ENCODE peak calls at places on chromosomes 16 and 17, in ten cellular contexts. V is psoas muscle, A is vagina, M is thoracic aorta, G is cardiac muscle cell, I is sigmoid colon, Z is SK-N-SH, N is hepatocyte, L is spleen, H is iPS DF 6.9. C is an unnamed sample.

GRCh38 chr16:11057696-11058345 is 113.5 kb downstream of the CLEC16A start:
- DNase-seq in Z (no peak), I (peak; percentile 50), M (no peak), A (no peak), G (no peak), L (no peak), N (no peak), H (no peak), V (no peak), C (no peak)

GRCh38 chr16:66740533-66740932 is 10.9 kb downstream of the DYNC1LI2 start:
- DNase-seq in Z (no peak), G (no peak), H (no peak), N (peak; percentile 50), L (no peak), M (no peak), V (no peak), I (no peak), A (no peak), C (no peak)

GRCh38 chr16:85625053-85625452 is 11.9 kb downstream of the GSE1 start:
- DNase-seq in H (no peak), L (no peak), M (no peak), G (no peak), Z (peak; percentile 80), V (no peak), I (no peak), N (no peak), A (no peak), C (no peak)

GRCh38 chr16:54957403-54957802 is 26.7 kb downstream of the IRX5 start:
- DNase-seq in A (no peak), M (no peak), L (no peak), G (peak; percentile 29), I (no peak), N (peak; percentile 29), V (no peak), H (no peak), Z (no peak), C (no peak)

GRCh38 chr17:73182616-73183310 is 10.1 kb upstream of the COG1 start:
- DNase-seq in L (no peak), G (no peak), I (no peak), H (no peak), N (no peak), V (no peak), A (no peak), M (no peak), Z (peak; percentile 62), C (no peak)

GRCh38 chr16:55035037-55035436 is 104.4 kb downstream of the IRX5 start:
- DNase-seq in M (no peak), A (peak; percentile 40), I (no peak), Z (peak; percentile 73), N (peak; percentile 61), H (no peak), V (no peak), G (peak; percentile 22), L (peak; percentile 30), C (no peak)

GRCh38 chr17:37844158-37844976 is 79.8 kb upstream of the TBC1D3K start:
- DNase-seq in G (peak; percentile 67), V (peak; percentile 48), M (no peak), N (peak; percentile 78), I (no peak), H (no peak), L (peak; percentile 90), A (no peak), Z (peak; percentile 37), C (no peak)

GRCh38 chr16:75288596-75289120 is 37.2 kb upstream of the BCAR1 start:
- DNase-seq in A (no peak), I (no peak), G (no peak), L (peak; percentile 77), H (no peak), M (no peak), V (no peak), Z (no peak), N (no peak), C (no peak)

GRCh38 chr16:1810536-1810935 is 16.1 kb downstream of the HAGH start:
- DNase-seq in A (no peak), H (no peak), G (no peak), N (no peak), Z (no peak), V (no peak), M (no peak), I (peak; percentile 60), L (no peak), C (no peak)

GRCh38 chr17:68184816-68185436 is 62.9 kb upstream of the AMZ2 start:
- DNase-seq in G (no peak), I (no peak), V (no peak), Z (no peak), A (no peak), M (no peak), L (no peak), H (no peak), N (no peak), C (no peak)

GRCh38 chr17:63331301-63331700 is 114.8 kb downstream of the CYB561 start:
- DNase-seq in M (no peak), I (no peak), H (no peak), N (no peak), A (no peak), L (no peak), Z (no peak), G (no peak), V (no peak), C (no peak)

GRCh38 chr16:19227643-19228042 is 57.9 kb upstream of the CLEC19A start:
- DNase-seq in A (no peak), G (no peak), M (no peak), I (no peak), N (no peak), Z (no peak), V (no peak), H (no peak), L (no peak), C (no peak)

GRCh38 chr16:188674-189073 is 8.4 kb downstream of the HBQ1 start:
- DNase-seq in N (no peak), G (no peak), M (no peak), H (no peak), A (no peak), L (no peak), Z (peak; percentile 50), V (no peak), I (no peak), C (no peak)

GRCh38 chr16:57893217-57893558 is 77.7 kb downstream of the CNGB1 start:
- DNase-seq in I (no peak), H (no peak), Z (no peak), G (no peak), V (no peak), L (no peak), M (no peak), N (no peak), A (no peak), C (no peak)

GRCh38 chr17:65268832-65269231 is 131.7 kb downstream of the RGS9 start:
- DNase-seq in N (no peak), G (no peak), M (no peak), V (no peak), L (no peak), A (no peak), H (no peak), I (no peak), Z (no peak), C (no peak)

GRCh38 chr16:85729907-85730465 is 20.9 kb downstream of the C16orf74 start:
- DNase-seq in L (no peak), M (no peak), H (no peak), G (no peak), V (no peak), A (no peak), N (no peak), Z (no peak), I (no peak), C (no peak)

GRCh38 chr17:19744492-19744891 is 3.6 kb downstream of the ALDH3A1 start:
- DNase-seq in I (no peak), M (no peak), Z (no peak), N (no peak), V (peak; percentile 45), A (no peak), H (no peak), L (no peak), G (no peak), C (no peak)
- H3K4me3 ChIP-seq in I (peak overlapping the region; percentile 63), M (peak overlapping the region; percentile 73), Z (peak overlapping the region; percentile 46), N (peak overlapping the region; percentile 58), V (peak overlapping the region; percentile 68), A (peak overlapping the region; percentile 74), H (peak overlapping the region; percentile 33), L (peak overlapping the region; percentile 37), G (peak overlapping the region; percentile 24), C (peak overlapping the region; percentile 28)

DNA sequence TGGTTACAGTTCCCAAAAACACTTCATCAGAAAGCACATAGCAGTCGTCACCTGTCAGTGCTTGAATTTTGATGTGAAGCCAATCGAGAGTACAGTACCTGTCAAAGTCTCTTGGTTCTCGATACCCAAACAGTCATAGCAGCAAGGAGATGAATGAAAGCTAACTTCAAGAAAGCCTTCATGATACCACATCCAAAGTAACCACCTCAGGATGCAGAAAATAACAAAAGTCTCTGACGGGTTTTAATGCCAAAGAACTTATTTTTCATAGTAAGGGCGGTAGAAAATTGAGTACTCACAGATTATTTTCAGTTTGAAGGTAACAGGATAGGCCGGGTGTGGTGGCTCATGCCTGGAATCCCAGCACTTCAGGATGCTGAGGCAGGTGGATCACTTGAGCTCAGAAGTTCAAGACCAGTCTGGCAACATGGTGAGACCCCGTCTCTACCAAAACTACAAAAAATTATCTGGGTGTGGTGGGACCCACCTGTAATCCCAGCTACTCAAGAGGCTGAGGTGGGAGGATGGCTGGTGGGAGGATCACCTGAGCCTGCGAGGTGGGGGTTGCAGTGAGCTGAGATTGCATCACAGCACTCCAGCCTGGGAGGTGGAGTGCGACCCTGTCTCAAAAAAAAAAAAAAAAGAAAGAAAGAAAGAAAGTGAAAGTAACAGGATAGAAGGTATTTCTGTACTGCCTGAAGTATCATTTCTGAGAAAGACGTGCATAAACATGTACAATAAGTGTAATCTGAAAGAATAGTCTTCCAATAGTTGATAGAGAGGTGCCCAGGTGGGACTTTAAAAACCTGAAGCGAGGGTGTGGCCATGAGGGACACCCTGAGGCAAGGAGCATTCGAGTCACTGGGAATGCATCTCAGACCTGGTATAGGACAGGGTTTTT is 15.4 kb downstream of the MFSD11 start:
- DNase-seq in N (no peak), V (no peak), A (no peak), L (no peak), I (no peak), H (no peak), M (no peak), Z (no peak), G (no peak), C (no peak)
- H3K4me3 ChIP-seq in N (no peak overlapping the region), V (no peak overlapping the region), A (no peak overlapping the region), L (no peak overlapping the region), I (no peak overlapping the region), H (no peak overlapping the region), M (no peak overlapping the region), Z (no peak overlapping the region), G (no peak overlapping the region), C (no peak overlapping the region)

DNA sequence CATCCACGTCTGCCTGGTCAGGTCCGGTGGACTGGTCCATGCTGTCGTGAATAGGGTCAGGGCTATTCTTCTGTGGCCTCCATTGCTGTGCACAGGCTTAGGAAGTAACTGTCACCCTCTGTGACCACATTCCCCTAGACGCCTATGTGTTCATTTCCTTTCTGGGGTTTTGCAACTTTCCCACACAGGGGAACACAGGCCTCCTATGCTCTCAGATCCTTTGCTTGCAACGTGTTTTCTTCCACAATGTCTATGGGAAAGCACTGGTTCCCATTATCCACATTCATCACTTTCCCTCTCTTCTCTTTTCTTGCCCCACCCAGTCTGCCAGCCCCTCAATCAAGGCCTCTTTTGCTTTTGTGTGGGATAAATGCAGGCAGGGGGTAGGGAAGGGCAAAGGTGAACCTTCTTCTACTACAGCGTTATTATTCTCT is 43.2 kb upstream of the DNAJA2 start:
- DNase-seq in A (no peak), M (no peak), H (no peak), L (no peak), G (peak; percentile 36), I (no peak), V (no peak), N (no peak), Z (no peak), C (no peak)
- H3K4me3 ChIP-seq in A (no peak overlapping the region), M (no peak overlapping the region), H (no peak overlapping the region), L (no peak overlapping the region), G (no peak overlapping the region), I (no peak overlapping the region), V (no peak overlapping the region), N (no peak overlapping the region), Z (no peak overlapping the region), C (no peak overlapping the region)

GRCh38 chr17:6657633-6658287 is 6.2 kb downstream of the C17orf100 start:
- DNase-seq in H (no peak), V (no peak), A (no peak), L (no peak), Z (no peak), N (no peak), G (no peak), I (no peak), M (no peak), C (no peak)
- H3K4me3 ChIP-seq in H (peak overlapping the region; percentile 63), V (no peak overlapping the region), A (no peak overlapping the region), L (no peak overlapping the region), Z (no peak overlapping the region), N (no peak overlapping the region), G (no peak overlapping the region), I (no peak overlapping the region), M (no peak overlapping the region), C (no peak overlapping the region)

C was measured in HFF-Myc.